ENCODE peak calls at places on chromosomes 6 and 20, in eight cellular contexts. One of them, this sample, is unnamed.

GRCh38 chr6:12286381-12287132 is 3.6 kb upstream of the EDN1 start:
- DNase-seq in A549: no peak
- DNase-seq in mucosa of descending colon: no peak
- DNase-seq in left lung: no peak
- DNase-seq in heart right ventricle: no peak
- DNase-seq in foreskin fibroblast: peak; percentile 67
- DNase-seq in ovary: no peak
- DNase-seq in GM12878: no peak
- DNase-seq in this sample: no peak

GRCh38 chr20:35269055-35269781 is 8.7 kb downstream of the MMP24OS start:
- DNase-seq in GM12878: no peak
- DNase-seq in mucosa of descending colon: peak; percentile 75
- DNase-seq in ovary: peak; percentile 54
- DNase-seq in left lung: peak; percentile 85
- DNase-seq in foreskin fibroblast: peak; percentile 82
- DNase-seq in heart right ventricle: peak; percentile 52
- DNase-seq in A549: peak; percentile 76
- DNase-seq in this sample: no peak

GRCh38 chr6:148343028-148343374 is 363 bp downstream of the SASH1 start:
- DNase-seq in left lung: no peak
- DNase-seq in heart right ventricle: peak; percentile 19
- DNase-seq in GM12878: no peak
- DNase-seq in ovary: peak; percentile 25
- DNase-seq in A549: no peak
- DNase-seq in foreskin fibroblast: no peak
- DNase-seq in mucosa of descending colon: no peak
- DNase-seq in this sample: no peak

GRCh38 chr6:49826743-49827406 is 39.5 kb downstream of the CRISP1 start:
- DNase-seq in GM12878: peak; percentile 56
- DNase-seq in heart right ventricle: no peak
- DNase-seq in mucosa of descending colon: no peak
- DNase-seq in left lung: no peak
- DNase-seq in ovary: no peak
- DNase-seq in foreskin fibroblast: no peak
- DNase-seq in A549: no peak
- DNase-seq in this sample: no peak

GRCh38 chr20:47027042-47027441 is 132.4 kb downstream of the EYA2 start:
- DNase-seq in mucosa of descending colon: no peak
- DNase-seq in A549: no peak
- DNase-seq in ovary: no peak
- DNase-seq in left lung: no peak
- DNase-seq in heart right ventricle: no peak
- DNase-seq in GM12878: no peak
- DNase-seq in foreskin fibroblast: no peak
- DNase-seq in this sample: no peak

GRCh38 chr20:24782801-24783630 is 166.1 kb upstream of the CST7 start:
- DNase-seq in foreskin fibroblast: no peak
- DNase-seq in A549: no peak
- DNase-seq in ovary: no peak
- DNase-seq in GM12878: no peak
- DNase-seq in mucosa of descending colon: no peak
- DNase-seq in left lung: no peak
- DNase-seq in heart right ventricle: no peak
- DNase-seq in this sample: no peak

GRCh38 chr6:170068496-170068895 is 222.4 kb downstream of the DLL1 start:
- DNase-seq in ovary: no peak
- DNase-seq in GM12878: no peak
- DNase-seq in mucosa of descending colon: no peak
- DNase-seq in foreskin fibroblast: no peak
- DNase-seq in A549: no peak
- DNase-seq in left lung: peak; percentile 24
- DNase-seq in heart right ventricle: no peak
- DNase-seq in this sample: no peak

GRCh38 chr20:58378704-58379103 is 10.3 kb upstream of the VAPB start:
- DNase-seq in heart right ventricle: no peak
- DNase-seq in A549: no peak
- DNase-seq in left lung: no peak
- DNase-seq in ovary: no peak
- DNase-seq in GM12878: no peak
- DNase-seq in mucosa of descending colon: no peak
- DNase-seq in foreskin fibroblast: no peak
- DNase-seq in this sample: no peak

GRCh38 chr20:4813839-4814695 is 92.4 kb downstream of the PRND start:
- DNase-seq in ovary: no peak
- DNase-seq in A549: no peak
- DNase-seq in left lung: no peak
- DNase-seq in mucosa of descending colon: no peak
- DNase-seq in foreskin fibroblast: no peak
- DNase-seq in GM12878: peak; percentile 91
- DNase-seq in heart right ventricle: peak; percentile 46
- DNase-seq in this sample: no peak

GRCh38 chr6:105798057-105798456 is 288.1 kb upstream of the PRDM1 start:
- DNase-seq in ovary: peak; percentile 41
- DNase-seq in A549: no peak
- DNase-seq in left lung: no peak
- DNase-seq in foreskin fibroblast: peak; percentile 96
- DNase-seq in mucosa of descending colon: no peak
- DNase-seq in heart right ventricle: no peak
- DNase-seq in GM12878: no peak
- DNase-seq in this sample: no peak

GRCh38 chr20:10113746-10114145 is 79.0 kb downstream of the ANKEF1 start:
- DNase-seq in GM12878: no peak
- DNase-seq in heart right ventricle: no peak
- DNase-seq in ovary: no peak
- DNase-seq in mucosa of descending colon: no peak
- DNase-seq in left lung: no peak
- DNase-seq in A549: no peak
- DNase-seq in foreskin fibroblast: peak; percentile 39
- DNase-seq in this sample: no peak

DNA sequence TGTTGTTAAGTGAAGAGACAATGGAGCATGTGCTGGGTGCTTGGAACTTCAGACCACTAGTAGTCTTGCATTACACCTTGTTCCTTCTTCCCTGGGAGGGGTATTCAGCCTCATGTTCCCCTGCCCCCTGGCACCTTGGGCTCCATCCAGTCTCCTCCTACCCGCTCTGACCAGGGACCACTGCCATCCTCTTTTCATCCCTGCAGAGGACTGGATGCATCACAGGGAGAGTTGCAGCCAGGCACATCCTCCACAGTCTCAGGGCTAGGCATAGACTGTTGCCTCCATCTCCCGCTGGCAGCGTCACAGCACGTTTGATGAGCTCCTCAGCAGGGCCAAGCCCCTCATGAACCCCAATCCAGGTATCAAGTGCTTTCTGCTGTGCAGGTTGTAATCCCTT is 1.3 kb upstream of the TAAR8 start:
- DNase-seq in left lung: no peak
- DNase-seq in mucosa of descending colon: no peak
- DNase-seq in foreskin fibroblast: no peak
- DNase-seq in ovary: no peak
- DNase-seq in GM12878: no peak
- DNase-seq in A549: no peak
- DNase-seq in heart right ventricle: no peak
- DNase-seq in this sample: no peak
- TF ChIP-seq CTCF in left lung: no peak
- TF ChIP-seq CTCF in mucosa of descending colon: no peak
- TF ChIP-seq CTCF in foreskin fibroblast: no peak
- TF ChIP-seq CTCF in ovary: no peak
- TF ChIP-seq CTCF in GM12878: no peak
- TF ChIP-seq CTCF in A549: no peak
- TF ChIP-seq CTCF in heart right ventricle: no peak
- TF ChIP-seq CTCF in this sample: no peak

GRCh38 chr6:38938741-38939140 is 109.8 kb upstream of the GLP1R start:
- DNase-seq in heart right ventricle: no peak
- DNase-seq in mucosa of descending colon: no peak
- DNase-seq in left lung: no peak
- DNase-seq in GM12878: no peak
- DNase-seq in A549: no peak
- DNase-seq in foreskin fibroblast: no peak
- DNase-seq in ovary: no peak
- DNase-seq in this sample: no peak

GRCh38 chr6:38937839-38938613 is 110.6 kb upstream of the GLP1R start:
- DNase-seq in foreskin fibroblast: no peak
- DNase-seq in heart right ventricle: no peak
- DNase-seq in A549: no peak
- DNase-seq in ovary: no peak
- DNase-seq in left lung: no peak
- DNase-seq in GM12878: no peak
- DNase-seq in mucosa of descending colon: no peak
- DNase-seq in this sample: no peak

GRCh38 chr6:38942442-38942841 is 106.1 kb upstream of the GLP1R start:
- DNase-seq in GM12878: no peak
- DNase-seq in mucosa of descending colon: no peak
- DNase-seq in foreskin fibroblast: no peak
- DNase-seq in heart right ventricle: no peak
- DNase-seq in A549: no peak
- DNase-seq in left lung: no peak
- DNase-seq in ovary: no peak
- DNase-seq in this sample: no peak

GRCh38 chr6:38944655-38945279 is 103.8 kb upstream of the GLP1R start:
- DNase-seq in ovary: no peak
- DNase-seq in A549: no peak
- DNase-seq in mucosa of descending colon: no peak
- DNase-seq in left lung: no peak
- DNase-seq in heart right ventricle: no peak
- DNase-seq in foreskin fibroblast: no peak
- DNase-seq in GM12878: no peak
- DNase-seq in this sample: no peak

DNA sequence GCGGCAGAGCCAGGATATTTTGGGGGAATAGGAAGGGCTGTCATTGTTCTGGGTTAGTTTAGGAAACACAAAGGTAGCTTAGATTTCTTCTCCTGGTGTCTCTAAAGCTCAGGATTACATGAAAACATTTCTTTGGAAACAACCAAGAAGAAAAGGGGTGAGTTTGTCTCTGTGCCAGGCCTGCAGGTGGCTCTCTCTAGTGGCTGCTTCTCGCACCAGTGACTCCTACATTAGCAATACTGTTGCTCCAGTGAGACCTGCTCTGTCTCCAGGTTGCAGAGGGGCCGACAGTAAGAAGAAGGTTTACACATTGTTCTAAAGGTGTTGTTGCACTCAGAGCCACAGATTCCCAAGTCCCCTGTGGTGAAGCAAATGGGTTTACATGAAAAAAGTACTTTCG is 104.6 kb upstream of the GLP1R start:
- DNase-seq in mucosa of descending colon: no peak
- DNase-seq in GM12878: no peak
- DNase-seq in ovary: no peak
- DNase-seq in A549: no peak
- DNase-seq in foreskin fibroblast: no peak
- DNase-seq in heart right ventricle: no peak
- DNase-seq in left lung: no peak
- DNase-seq in this sample: no peak
- TF ChIP-seq CTCF in mucosa of descending colon: no peak
- TF ChIP-seq CTCF in GM12878: peak; percentile 22
- TF ChIP-seq CTCF in ovary: no peak
- TF ChIP-seq CTCF in A549: no peak
- TF ChIP-seq CTCF in foreskin fibroblast: no peak
- TF ChIP-seq CTCF in heart right ventricle: no peak
- TF ChIP-seq CTCF in left lung: no peak
- TF ChIP-seq CTCF in this sample: peak; percentile 24

GRCh38 chr6:141209890-141210289 is 922.8 kb upstream of the GJE1 start:
- DNase-seq in A549: no peak
- DNase-seq in mucosa of descending colon: no peak
- DNase-seq in GM12878: no peak
- DNase-seq in left lung: no peak
- DNase-seq in heart right ventricle: no peak
- DNase-seq in ovary: no peak
- DNase-seq in foreskin fibroblast: no peak
- DNase-seq in this sample: no peak

GRCh38 chr6:141208101-141208500 is 924.6 kb upstream of the GJE1 start:
- DNase-seq in mucosa of descending colon: no peak
- DNase-seq in A549: no peak
- DNase-seq in ovary: no peak
- DNase-seq in foreskin fibroblast: no peak
- DNase-seq in left lung: no peak
- DNase-seq in GM12878: no peak
- DNase-seq in heart right ventricle: no peak
- DNase-seq in this sample: no peak

DNA sequence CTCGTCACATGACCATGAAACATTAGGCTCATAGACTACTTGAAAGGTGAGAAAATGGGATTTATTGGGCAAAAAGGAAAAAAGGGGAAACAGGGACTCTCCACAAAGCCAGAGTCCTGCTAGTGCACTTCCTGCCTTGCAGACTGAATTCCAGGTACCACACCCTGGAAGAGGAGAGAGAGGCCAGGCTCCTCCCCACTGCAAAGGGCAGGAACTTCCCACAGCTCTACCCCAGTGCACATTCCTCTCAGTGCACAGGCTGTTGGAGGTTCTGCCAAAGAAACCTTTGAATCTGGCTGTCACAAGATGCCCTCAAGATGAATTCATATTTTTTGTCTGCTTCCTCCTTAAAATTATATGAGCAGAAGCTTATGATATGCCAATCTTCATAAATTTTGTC is 920.4 kb upstream of the GJE1 start:
- DNase-seq in mucosa of descending colon: no peak
- DNase-seq in ovary: no peak
- DNase-seq in heart right ventricle: no peak
- DNase-seq in A549: no peak
- DNase-seq in foreskin fibroblast: no peak
- DNase-seq in GM12878: no peak
- DNase-seq in left lung: no peak
- DNase-seq in this sample: no peak
- TF ChIP-seq CTCF in mucosa of descending colon: no peak
- TF ChIP-seq CTCF in ovary: no peak
- TF ChIP-seq CTCF in heart right ventricle: no peak
- TF ChIP-seq CTCF in A549: no peak
- TF ChIP-seq CTCF in foreskin fibroblast: no peak
- TF ChIP-seq CTCF in GM12878: no peak
- TF ChIP-seq CTCF in left lung: no peak
- TF ChIP-seq CTCF in this sample: no peak

DNA sequence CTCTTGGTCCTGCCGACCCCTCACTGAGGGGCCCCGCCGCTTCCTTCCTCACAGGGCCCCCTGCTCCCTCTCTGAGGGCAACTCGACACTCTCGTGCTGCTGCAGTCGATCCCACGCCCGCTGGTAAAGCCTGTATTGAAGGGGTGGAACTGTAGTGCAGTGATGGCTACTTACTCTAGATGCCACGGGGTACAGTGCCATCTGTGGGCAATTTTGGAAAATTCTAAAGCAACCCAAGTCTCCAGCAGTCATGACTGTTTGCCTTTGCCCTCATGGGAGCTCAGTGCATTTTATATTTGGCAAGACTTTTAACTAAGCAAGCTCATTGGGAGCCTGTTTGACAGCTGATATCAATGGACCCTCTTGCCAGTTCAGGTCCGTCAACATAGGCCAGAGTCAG is 6.5 kb upstream of the C6orf136 start:
- DNase-seq in ovary: no peak
- DNase-seq in foreskin fibroblast: no peak
- DNase-seq in mucosa of descending colon: no peak
- DNase-seq in A549: no peak
- DNase-seq in heart right ventricle: no peak
- DNase-seq in left lung: no peak
- DNase-seq in GM12878: no peak
- DNase-seq in this sample: no peak
- TF ChIP-seq CTCF in ovary: no peak
- TF ChIP-seq CTCF in foreskin fibroblast: no peak
- TF ChIP-seq CTCF in mucosa of descending colon: no peak
- TF ChIP-seq CTCF in A549: no peak
- TF ChIP-seq CTCF in heart right ventricle: no peak
- TF ChIP-seq CTCF in left lung: no peak
- TF ChIP-seq CTCF in GM12878: no peak
- TF ChIP-seq CTCF in this sample: no peak

This sample was measured in GM06990.